ENCODE peak calls at places on chromosome 11, in seven cellular contexts. E is GM23338, S is neural progenitor cell, C is PC-3, V is hepatocyte, H is HCT116, O is MM.1S. M is an unnamed sample.

GRCh38 chr11:124612045-124612444 is 817 bp downstream of the PANX3 start:
- DNase-seq in E (no peak), S (no peak), C (no peak), V (no peak), H (no peak), O (peak), M (no peak)

GRCh38 chr11:105632316-105632715 is 22.4 kb downstream of the GRIA4 start:
- DNase-seq in E (no peak), S (no peak), C (no peak), V (no peak), H (no peak), O (no peak), M (no peak)

GRCh38 chr11:93814966-93815633 is 31.0 kb downstream of the MED17 start:
- DNase-seq in E (no peak), S (no peak), C (no peak), V (no peak), H (no peak), O (no peak), M (no peak)

GRCh38 chr11:88535916-88536547 is 198.5 kb upstream of the CTSC start:
- DNase-seq in E (no peak), S (no peak), C (peak), V (peak), H (peak), O (no peak), M (peak)

GRCh38 chr11:78573271-78574035 is 1.2 kb downstream of the NARS2 start:
- DNase-seq in E (peak), S (peak), C (no peak), V (no peak), H (no peak), O (no peak), M (peak)

GRCh38 chr11:96103721-96104120 is 179.8 kb upstream of the MTMR2 start:
- DNase-seq in E (no peak), S (no peak), C (no peak), V (no peak), H (no peak), O (no peak), M (no peak)

GRCh38 chr11:92357344-92357743 is 132.7 kb downstream of the FAT3 start:
- DNase-seq in E (no peak), S (no peak), C (peak), V (peak), H (no peak), O (no peak), M (no peak)

GRCh38 chr11:126328001-126328390 is 24.1 kb downstream of the DCPS start:
- DNase-seq in E (no peak), S (no peak), C (no peak), V (no peak), H (no peak), O (no peak), M (no peak)

GRCh38 chr11:63017306-63017974 is 1.8 kb upstream of the SLC22A8 start:
- DNase-seq in E (no peak), S (peak), C (no peak), V (no peak), H (no peak), O (no peak), M (no peak)

GRCh38 chr11:88281317-88281712 is 56.2 kb downstream of the CTSC start:
- DNase-seq in E (no peak), S (peak), C (peak), V (no peak), H (no peak), O (no peak), M (peak)

GRCh38 chr11:46977038-46977818 is 40.7 kb downstream of the CSTPP1 start:
- DNase-seq in E (peak), S (peak), C (no peak), V (no peak), H (no peak), O (no peak), M (no peak)

GRCh38 chr11:59263225-59263894 is 50.6 kb upstream of the MPEG1 start:
- DNase-seq in E (peak), S (peak), C (peak), V (peak), H (peak), O (no peak), M (no peak)

GRCh38 chr11:125494987-125495725 is 909 bp downstream of the FEZ1 start:
- DNase-seq in E (peak), S (peak), C (no peak), V (peak), H (no peak), O (no peak), M (peak)

GRCh38 chr11:17810736-17811135 is 76.2 kb downstream of the KCNC1 start:
- DNase-seq in E (no peak), S (no peak), C (peak), V (peak), H (no peak), O (no peak), M (peak)

GRCh38 chr11:40130427-40130826 is 1329.0 kb downstream of the LRRC4C start:
- DNase-seq in E (peak), S (peak), C (peak), V (peak), H (no peak), O (no peak), M (no peak)

GRCh38 chr11:73330569-73331093 is 22.6 kb downstream of the ARHGEF17 start:
- DNase-seq in E (peak), S (peak), C (peak), V (peak), H (no peak), O (no peak), M (peak)

GRCh38 chr11:78188809-78189724 is at the start of gene USP35:
- DNase-seq in E (peak), S (no peak), C (no peak), V (no peak), H (no peak), O (no peak), M (peak)

GRCh38 chr11:61775606-61776554 is 16.5 kb downstream of the TMEM258 start:
- DNase-seq in E (no peak), S (no peak), C (no peak), V (no peak), H (no peak), O (no peak), M (no peak)

GRCh38 chr11:64268687-64269379 is 15.6 kb downstream of the BAD start:
- DNase-seq in E (peak), S (peak), C (peak), V (peak), H (no peak), O (peak), M (peak)

GRCh38 chr11:117819096-117820040 is 5.2 kb downstream of the FXYD2 start:
- DNase-seq in E (peak), S (peak), C (peak), V (peak), H (peak), O (peak), M (peak)

GRCh38 chr11:70625921-70626518 is 227.7 kb downstream of the CTTN start:
- DNase-seq in E (no peak), S (peak), C (no peak), V (peak), H (no peak), O (no peak), M (no peak)

GRCh38 chr11:89381094-89381493 is 110.1 kb downstream of the NOX4 start:
- DNase-seq in E (peak), S (no peak), C (peak), V (peak), H (no peak), O (no peak), M (peak)

GRCh38 chr11:61602775-61603569 is 22.1 kb upstream of the SYT7 start:
- DNase-seq in E (no peak), S (no peak), C (peak), V (peak), H (peak), O (no peak), M (peak)

GRCh38 chr11:42054351-42054750 is 594.9 kb upstream of the LRRC4C start:
- DNase-seq in E (no peak), S (no peak), C (peak), V (no peak), H (no peak), O (no peak), M (no peak)

GRCh38 chr11:10908215-10908990 is 50.5 kb upstream of the ZBED5 start:
- DNase-seq in E (peak), S (no peak), C (peak), V (peak), H (no peak), O (no peak), M (peak)

GRCh38 chr11:10913075-10913474 is 55.2 kb upstream of the ZBED5 start:
- DNase-seq in E (no peak), S (no peak), C (no peak), V (no peak), H (no peak), O (no peak), M (peak)

GRCh38 chr11:10911907-10912306 is 54.1 kb upstream of the ZBED5 start:
- DNase-seq in E (peak), S (no peak), C (no peak), V (no peak), H (no peak), O (no peak), M (no peak)

GRCh38 chr11:10906521-10906920 is 48.7 kb upstream of the ZBED5 start:
- DNase-seq in E (no peak), S (no peak), C (peak), V (no peak), H (no peak), O (no peak), M (peak)

GRCh38 chr11:10909141-10909883 is 51.5 kb upstream of the ZBED5 start:
- DNase-seq in E (peak), S (no peak), C (peak), V (no peak), H (no peak), O (no peak), M (peak)
- TF ChIP-seq EZH2phosphoT487 in E (no peak), S (no peak), C (no peak), V (no peak), H (no peak), O (no peak), M (no peak)

GRCh38 chr11:45285931-45286632 is at the start of gene SYT13:
- DNase-seq in E (peak), S (peak), C (no peak), V (peak), H (no peak), O (no peak), M (no peak)
- TF ChIP-seq EZH2 in E (no peak), S (peak), C (no peak), V (no peak), H (no peak), O (no peak), M (no peak)

DNA sequence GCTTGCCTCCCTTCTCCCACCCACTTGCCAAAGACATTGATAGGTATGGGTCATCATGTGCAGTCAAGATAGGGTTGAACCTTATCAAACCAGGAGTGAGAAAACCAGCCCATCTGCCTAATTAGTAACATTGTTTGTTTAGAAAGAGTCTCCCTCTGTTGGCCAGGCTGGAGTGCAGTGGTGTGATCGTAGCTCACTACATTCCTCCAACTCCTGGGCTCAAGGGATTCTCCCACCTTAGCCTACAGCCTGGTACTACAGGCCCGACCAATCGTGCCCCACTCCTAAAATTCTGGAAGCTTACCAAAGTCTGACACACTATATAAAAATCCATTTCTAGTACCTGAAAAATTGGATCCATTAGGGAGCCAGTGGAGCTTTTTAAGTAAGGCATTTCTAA is 4.5 kb downstream of the C11orf71 start:
- DNase-seq in E (peak), S (peak), C (peak), V (no peak), H (peak), O (peak), M (peak)
- TF ChIP-seq EZH2phosphoT487 in E (no peak), S (no peak), C (no peak), V (no peak), H (no peak), O (no peak), M (no peak)

GRCh38 chr11:65403607-65404121 is 17.2 kb downstream of the FRMD8 start:
- DNase-seq in E (no peak), S (no peak), C (no peak), V (no peak), H (no peak), O (no peak), M (no peak)

GRCh38 chr11:65404210-65404609 is 17.8 kb downstream of the FRMD8 start:
- DNase-seq in E (no peak), S (no peak), C (no peak), V (no peak), H (no peak), O (no peak), M (no peak)

GRCh38 chr11:65402790-65403189 is 16.4 kb downstream of the FRMD8 start:
- DNase-seq in E (no peak), S (no peak), C (no peak), V (no peak), H (no peak), O (no peak), M (no peak)

GRCh38 chr11:65401803-65402248 is 15.4 kb downstream of the FRMD8 start:
- DNase-seq in E (no peak), S (no peak), C (no peak), V (no peak), H (no peak), O (no peak), M (no peak)

GRCh38 chr11:65404638-65405339 is 17.8 kb upstream of the NEAT1 start:
- DNase-seq in E (no peak), S (no peak), C (no peak), V (no peak), H (no peak), O (no peak), M (no peak)
- TF ChIP-seq EZH2 in E (no peak), S (no peak), C (no peak), V (no peak), H (no peak), O (no peak), M (no peak)

GRCh38 chr11:3052109-3052479 is 5.1 kb downstream of the CARS1 start:
- DNase-seq in E (no peak), S (no peak), C (no peak), V (no peak), H (no peak), O (no peak), M (no peak)
- TF ChIP-seq EZH2phosphoT487 in E (no peak), S (no peak), C (no peak), V (no peak), H (no peak), O (no peak), M (no peak)

GRCh38 chr11:2443406-2443805 is 908 bp downstream of the TRPM5 start:
- DNase-seq in E (no peak), S (no peak), C (no peak), V (no peak), H (no peak), O (no peak), M (no peak)
- TF ChIP-seq EZH2 in E (no peak), S (no peak), C (no peak), V (no peak), H (no peak), O (no peak), M (no peak)

M was measured in GM23248.